ENCODE peak calls at places on chromosomes 5 and 9, in seven cellular contexts. One of them, this sample, is unnamed.

GRCh38 chr5:170752257-170753215 is 31.0 kb upstream of the GABRP start:
- DNase-seq in activated CD4-positive, alpha-beta T cell treated with anti-CD3 and anti-CD28 coated beads for 36 hours: no peak
- DNase-seq in left cardiac atrium: no peak
- DNase-seq in GM04503: no peak
- DNase-seq in GM12865: no peak
- DNase-seq in activated CD8-positive, alpha-beta memory T cell treated with anti-CD3 and anti-CD28 coated beads, Interleukin-2, amount 10 ng/mL, durations not matched to agents 7 days and 5 days: no peak
- DNase-seq in activated gamma-delta T cell treated with anti-CD3 and anti-CD28 coated beads, Interleukin-2, amount 50 U/mL, for 16 hours: no peak
- DNase-seq in this sample: no peak

GRCh38 chr9:70933318-70933717 is 188.1 kb downstream of the TRPM3 start:
- DNase-seq in activated CD4-positive, alpha-beta T cell treated with anti-CD3 and anti-CD28 coated beads for 36 hours: no peak
- DNase-seq in left cardiac atrium: no peak
- DNase-seq in GM04503: peak; percentile 68
- DNase-seq in GM12865: no peak
- DNase-seq in activated CD8-positive, alpha-beta memory T cell treated with anti-CD3 and anti-CD28 coated beads, Interleukin-2, amount 10 ng/mL, durations not matched to agents 7 days and 5 days: no peak
- DNase-seq in activated gamma-delta T cell treated with anti-CD3 and anti-CD28 coated beads, Interleukin-2, amount 50 U/mL, for 16 hours: no peak
- DNase-seq in this sample: no peak

GRCh38 chr5:13601152-13601551 is 343.3 kb downstream of the DNAH5 start:
- DNase-seq in activated CD4-positive, alpha-beta T cell treated with anti-CD3 and anti-CD28 coated beads for 36 hours: no peak
- DNase-seq in left cardiac atrium: no peak
- DNase-seq in GM04503: peak; percentile 27
- DNase-seq in GM12865: no peak
- DNase-seq in activated CD8-positive, alpha-beta memory T cell treated with anti-CD3 and anti-CD28 coated beads, Interleukin-2, amount 10 ng/mL, durations not matched to agents 7 days and 5 days: no peak
- DNase-seq in activated gamma-delta T cell treated with anti-CD3 and anti-CD28 coated beads, Interleukin-2, amount 50 U/mL, for 16 hours: no peak
- DNase-seq in this sample: no peak

GRCh38 chr5:58466939-58467338 is 7.1 kb upstream of the PLK2 start:
- DNase-seq in activated CD4-positive, alpha-beta T cell treated with anti-CD3 and anti-CD28 coated beads for 36 hours: peak; percentile 57
- DNase-seq in left cardiac atrium: no peak
- DNase-seq in GM04503: no peak
- DNase-seq in GM12865: peak; percentile 60
- DNase-seq in activated CD8-positive, alpha-beta memory T cell treated with anti-CD3 and anti-CD28 coated beads, Interleukin-2, amount 10 ng/mL, durations not matched to agents 7 days and 5 days: peak; percentile 60
- DNase-seq in activated gamma-delta T cell treated with anti-CD3 and anti-CD28 coated beads, Interleukin-2, amount 50 U/mL, for 16 hours: no peak
- DNase-seq in this sample: no peak

GRCh38 chr9:23577611-23578010 is 248.4 kb downstream of the ELAVL2 start:
- DNase-seq in activated CD4-positive, alpha-beta T cell treated with anti-CD3 and anti-CD28 coated beads for 36 hours: no peak
- DNase-seq in left cardiac atrium: no peak
- DNase-seq in GM04503: no peak
- DNase-seq in GM12865: no peak
- DNase-seq in activated CD8-positive, alpha-beta memory T cell treated with anti-CD3 and anti-CD28 coated beads, Interleukin-2, amount 10 ng/mL, durations not matched to agents 7 days and 5 days: no peak
- DNase-seq in activated gamma-delta T cell treated with anti-CD3 and anti-CD28 coated beads, Interleukin-2, amount 50 U/mL, for 16 hours: no peak
- DNase-seq in this sample: no peak

GRCh38 chr5:96396878-96397277 is 36.2 kb downstream of the PCSK1 start:
- DNase-seq in activated CD4-positive, alpha-beta T cell treated with anti-CD3 and anti-CD28 coated beads for 36 hours: no peak
- DNase-seq in left cardiac atrium: no peak
- DNase-seq in GM04503: no peak
- DNase-seq in GM12865: no peak
- DNase-seq in activated CD8-positive, alpha-beta memory T cell treated with anti-CD3 and anti-CD28 coated beads, Interleukin-2, amount 10 ng/mL, durations not matched to agents 7 days and 5 days: no peak
- DNase-seq in activated gamma-delta T cell treated with anti-CD3 and anti-CD28 coated beads, Interleukin-2, amount 50 U/mL, for 16 hours: no peak
- DNase-seq in this sample: no peak

GRCh38 chr9:91567642-91568274 is 144.1 kb upstream of the NFIL3 start:
- DNase-seq in activated CD4-positive, alpha-beta T cell treated with anti-CD3 and anti-CD28 coated beads for 36 hours: no peak
- DNase-seq in left cardiac atrium: no peak
- DNase-seq in GM04503: no peak
- DNase-seq in GM12865: no peak
- DNase-seq in activated CD8-positive, alpha-beta memory T cell treated with anti-CD3 and anti-CD28 coated beads, Interleukin-2, amount 10 ng/mL, durations not matched to agents 7 days and 5 days: no peak
- DNase-seq in activated gamma-delta T cell treated with anti-CD3 and anti-CD28 coated beads, Interleukin-2, amount 50 U/mL, for 16 hours: no peak
- DNase-seq in this sample: no peak

GRCh38 chr5:114361724-114362196 is at the start of gene KCNN2:
- DNase-seq in activated CD4-positive, alpha-beta T cell treated with anti-CD3 and anti-CD28 coated beads for 36 hours: peak; percentile 49
- DNase-seq in left cardiac atrium: peak; percentile 81
- DNase-seq in GM04503: no peak
- DNase-seq in GM12865: peak; percentile 52
- DNase-seq in activated CD8-positive, alpha-beta memory T cell treated with anti-CD3 and anti-CD28 coated beads, Interleukin-2, amount 10 ng/mL, durations not matched to agents 7 days and 5 days: no peak
- DNase-seq in activated gamma-delta T cell treated with anti-CD3 and anti-CD28 coated beads, Interleukin-2, amount 50 U/mL, for 16 hours: no peak
- DNase-seq in this sample: no peak

GRCh38 chr5:6490693-6491092 is 42.0 kb downstream of the UBE2QL1 start:
- DNase-seq in activated CD4-positive, alpha-beta T cell treated with anti-CD3 and anti-CD28 coated beads for 36 hours: no peak
- DNase-seq in left cardiac atrium: no peak
- DNase-seq in GM04503: no peak
- DNase-seq in GM12865: no peak
- DNase-seq in activated CD8-positive, alpha-beta memory T cell treated with anti-CD3 and anti-CD28 coated beads, Interleukin-2, amount 10 ng/mL, durations not matched to agents 7 days and 5 days: no peak
- DNase-seq in activated gamma-delta T cell treated with anti-CD3 and anti-CD28 coated beads, Interleukin-2, amount 50 U/mL, for 16 hours: no peak
- DNase-seq in this sample: no peak

GRCh38 chr5:53323943-53324642 is 156.3 kb upstream of the FST start:
- DNase-seq in activated CD4-positive, alpha-beta T cell treated with anti-CD3 and anti-CD28 coated beads for 36 hours: peak; percentile 6
- DNase-seq in left cardiac atrium: no peak
- DNase-seq in GM04503: no peak
- DNase-seq in GM12865: peak; percentile 5
- DNase-seq in activated CD8-positive, alpha-beta memory T cell treated with anti-CD3 and anti-CD28 coated beads, Interleukin-2, amount 10 ng/mL, durations not matched to agents 7 days and 5 days: no peak
- DNase-seq in activated gamma-delta T cell treated with anti-CD3 and anti-CD28 coated beads, Interleukin-2, amount 50 U/mL, for 16 hours: no peak
- DNase-seq in this sample: no peak

GRCh38 chr5:1655496-1656270 is 131.9 kb upstream of the LPCAT1 start:
- DNase-seq in activated CD4-positive, alpha-beta T cell treated with anti-CD3 and anti-CD28 coated beads for 36 hours: no peak
- DNase-seq in left cardiac atrium: no peak
- DNase-seq in GM04503: no peak
- DNase-seq in GM12865: no peak
- DNase-seq in activated CD8-positive, alpha-beta memory T cell treated with anti-CD3 and anti-CD28 coated beads, Interleukin-2, amount 10 ng/mL, durations not matched to agents 7 days and 5 days: peak; percentile 22
- DNase-seq in activated gamma-delta T cell treated with anti-CD3 and anti-CD28 coated beads, Interleukin-2, amount 50 U/mL, for 16 hours: no peak
- DNase-seq in this sample: no peak

GRCh38 chr5:72244862-72245371 is 75.1 kb downstream of the MRPS27 start:
- DNase-seq in activated CD4-positive, alpha-beta T cell treated with anti-CD3 and anti-CD28 coated beads for 36 hours: peak; percentile 13
- DNase-seq in left cardiac atrium: no peak
- DNase-seq in GM04503: no peak
- DNase-seq in GM12865: peak; percentile 61
- DNase-seq in activated CD8-positive, alpha-beta memory T cell treated with anti-CD3 and anti-CD28 coated beads, Interleukin-2, amount 10 ng/mL, durations not matched to agents 7 days and 5 days: no peak
- DNase-seq in activated gamma-delta T cell treated with anti-CD3 and anti-CD28 coated beads, Interleukin-2, amount 50 U/mL, for 16 hours: no peak
- DNase-seq in this sample: no peak

GRCh38 chr9:71269859-71270258 is 148.4 kb upstream of the TRPM3 start:
- DNase-seq in activated CD4-positive, alpha-beta T cell treated with anti-CD3 and anti-CD28 coated beads for 36 hours: no peak
- DNase-seq in left cardiac atrium: no peak
- DNase-seq in GM04503: no peak
- DNase-seq in GM12865: no peak
- DNase-seq in activated CD8-positive, alpha-beta memory T cell treated with anti-CD3 and anti-CD28 coated beads, Interleukin-2, amount 10 ng/mL, durations not matched to agents 7 days and 5 days: no peak
- DNase-seq in activated gamma-delta T cell treated with anti-CD3 and anti-CD28 coated beads, Interleukin-2, amount 50 U/mL, for 16 hours: no peak
- DNase-seq in this sample: no peak

GRCh38 chr5:128572546-128573339 is 34.7 kb upstream of the FBN2 start:
- DNase-seq in activated CD4-positive, alpha-beta T cell treated with anti-CD3 and anti-CD28 coated beads for 36 hours: no peak
- DNase-seq in left cardiac atrium: no peak
- DNase-seq in GM04503: no peak
- DNase-seq in GM12865: no peak
- DNase-seq in activated CD8-positive, alpha-beta memory T cell treated with anti-CD3 and anti-CD28 coated beads, Interleukin-2, amount 10 ng/mL, durations not matched to agents 7 days and 5 days: no peak
- DNase-seq in activated gamma-delta T cell treated with anti-CD3 and anti-CD28 coated beads, Interleukin-2, amount 50 U/mL, for 16 hours: no peak
- DNase-seq in this sample: no peak

GRCh38 chr5:127969651-127970050 is 113.9 kb upstream of the SLC12A2 start:
- DNase-seq in activated CD4-positive, alpha-beta T cell treated with anti-CD3 and anti-CD28 coated beads for 36 hours: no peak
- DNase-seq in left cardiac atrium: no peak
- DNase-seq in GM04503: no peak
- DNase-seq in GM12865: no peak
- DNase-seq in activated CD8-positive, alpha-beta memory T cell treated with anti-CD3 and anti-CD28 coated beads, Interleukin-2, amount 10 ng/mL, durations not matched to agents 7 days and 5 days: no peak
- DNase-seq in activated gamma-delta T cell treated with anti-CD3 and anti-CD28 coated beads, Interleukin-2, amount 50 U/mL, for 16 hours: no peak
- DNase-seq in this sample: no peak

GRCh38 chr9:93645921-93646639 is 69.7 kb downstream of the PHF2 start:
- DNase-seq in activated CD4-positive, alpha-beta T cell treated with anti-CD3 and anti-CD28 coated beads for 36 hours: no peak
- DNase-seq in left cardiac atrium: no peak
- DNase-seq in GM04503: no peak
- DNase-seq in GM12865: no peak
- DNase-seq in activated CD8-positive, alpha-beta memory T cell treated with anti-CD3 and anti-CD28 coated beads, Interleukin-2, amount 10 ng/mL, durations not matched to agents 7 days and 5 days: peak; percentile 38
- DNase-seq in activated gamma-delta T cell treated with anti-CD3 and anti-CD28 coated beads, Interleukin-2, amount 50 U/mL, for 16 hours: no peak
- DNase-seq in this sample: no peak

GRCh38 chr5:139091439-139092156 is 106.6 kb downstream of the SIL1 start:
- DNase-seq in activated CD4-positive, alpha-beta T cell treated with anti-CD3 and anti-CD28 coated beads for 36 hours: no peak
- DNase-seq in left cardiac atrium: no peak
- DNase-seq in GM04503: no peak
- DNase-seq in GM12865: peak; percentile 22
- DNase-seq in activated CD8-positive, alpha-beta memory T cell treated with anti-CD3 and anti-CD28 coated beads, Interleukin-2, amount 10 ng/mL, durations not matched to agents 7 days and 5 days: no peak
- DNase-seq in activated gamma-delta T cell treated with anti-CD3 and anti-CD28 coated beads, Interleukin-2, amount 50 U/mL, for 16 hours: no peak
- DNase-seq in this sample: no peak

GRCh38 chr5:31407921-31408714 is 123.8 kb downstream of the DROSHA start:
- DNase-seq in activated CD4-positive, alpha-beta T cell treated with anti-CD3 and anti-CD28 coated beads for 36 hours: no peak
- DNase-seq in left cardiac atrium: no peak
- DNase-seq in GM04503: no peak
- DNase-seq in GM12865: no peak
- DNase-seq in activated CD8-positive, alpha-beta memory T cell treated with anti-CD3 and anti-CD28 coated beads, Interleukin-2, amount 10 ng/mL, durations not matched to agents 7 days and 5 days: no peak
- DNase-seq in activated gamma-delta T cell treated with anti-CD3 and anti-CD28 coated beads, Interleukin-2, amount 50 U/mL, for 16 hours: no peak
- DNase-seq in this sample: no peak

GRCh38 chr9:16645970-16646369 is 224.5 kb downstream of the BNC2 start:
- DNase-seq in activated CD4-positive, alpha-beta T cell treated with anti-CD3 and anti-CD28 coated beads for 36 hours: no peak
- DNase-seq in left cardiac atrium: no peak
- DNase-seq in GM04503: peak; percentile 19
- DNase-seq in GM12865: no peak
- DNase-seq in activated CD8-positive, alpha-beta memory T cell treated with anti-CD3 and anti-CD28 coated beads, Interleukin-2, amount 10 ng/mL, durations not matched to agents 7 days and 5 days: no peak
- DNase-seq in activated gamma-delta T cell treated with anti-CD3 and anti-CD28 coated beads, Interleukin-2, amount 50 U/mL, for 16 hours: no peak
- DNase-seq in this sample: no peak

GRCh38 chr5:141883184-141883947 is 5.2 kb upstream of the PCDH1 start:
- DNase-seq in activated CD4-positive, alpha-beta T cell treated with anti-CD3 and anti-CD28 coated beads for 36 hours: peak; percentile 58
- DNase-seq in left cardiac atrium: peak; percentile 62
- DNase-seq in GM04503: no peak
- DNase-seq in GM12865: peak; percentile 17
- DNase-seq in activated CD8-positive, alpha-beta memory T cell treated with anti-CD3 and anti-CD28 coated beads, Interleukin-2, amount 10 ng/mL, durations not matched to agents 7 days and 5 days: peak; percentile 52
- DNase-seq in activated gamma-delta T cell treated with anti-CD3 and anti-CD28 coated beads, Interleukin-2, amount 50 U/mL, for 16 hours: no peak
- DNase-seq in this sample: no peak

GRCh38 chr9:104882574-104882973 is 45.4 kb downstream of the ABCA1 start:
- DNase-seq in activated CD4-positive, alpha-beta T cell treated with anti-CD3 and anti-CD28 coated beads for 36 hours: no peak
- DNase-seq in left cardiac atrium: no peak
- DNase-seq in GM04503: no peak
- DNase-seq in GM12865: no peak
- DNase-seq in activated CD8-positive, alpha-beta memory T cell treated with anti-CD3 and anti-CD28 coated beads, Interleukin-2, amount 10 ng/mL, durations not matched to agents 7 days and 5 days: no peak
- DNase-seq in activated gamma-delta T cell treated with anti-CD3 and anti-CD28 coated beads, Interleukin-2, amount 50 U/mL, for 16 hours: no peak
- DNase-seq in this sample: no peak

GRCh38 chr5:68490401-68490800 is 274.8 kb downstream of the PIK3R1 start:
- DNase-seq in activated CD4-positive, alpha-beta T cell treated with anti-CD3 and anti-CD28 coated beads for 36 hours: no peak
- DNase-seq in left cardiac atrium: no peak
- DNase-seq in GM04503: no peak
- DNase-seq in GM12865: no peak
- DNase-seq in activated CD8-positive, alpha-beta memory T cell treated with anti-CD3 and anti-CD28 coated beads, Interleukin-2, amount 10 ng/mL, durations not matched to agents 7 days and 5 days: no peak
- DNase-seq in activated gamma-delta T cell treated with anti-CD3 and anti-CD28 coated beads, Interleukin-2, amount 50 U/mL, for 16 hours: no peak
- DNase-seq in this sample: no peak

GRCh38 chr9:33082538-33083326 is 6.3 kb upstream of the SMU1 start:
- DNase-seq in activated CD4-positive, alpha-beta T cell treated with anti-CD3 and anti-CD28 coated beads for 36 hours: peak; percentile 46
- DNase-seq in left cardiac atrium: no peak
- DNase-seq in GM04503: no peak
- DNase-seq in GM12865: peak; percentile 36
- DNase-seq in activated CD8-positive, alpha-beta memory T cell treated with anti-CD3 and anti-CD28 coated beads, Interleukin-2, amount 10 ng/mL, durations not matched to agents 7 days and 5 days: no peak
- DNase-seq in activated gamma-delta T cell treated with anti-CD3 and anti-CD28 coated beads, Interleukin-2, amount 50 U/mL, for 16 hours: no peak
- DNase-seq in this sample: no peak

GRCh38 chr9:18451409-18451808 is 22.5 kb upstream of the ADAMTSL1 start:
- DNase-seq in activated CD4-positive, alpha-beta T cell treated with anti-CD3 and anti-CD28 coated beads for 36 hours: no peak
- DNase-seq in left cardiac atrium: no peak
- DNase-seq in GM04503: peak; percentile 52
- DNase-seq in GM12865: no peak
- DNase-seq in activated CD8-positive, alpha-beta memory T cell treated with anti-CD3 and anti-CD28 coated beads, Interleukin-2, amount 10 ng/mL, durations not matched to agents 7 days and 5 days: no peak
- DNase-seq in activated gamma-delta T cell treated with anti-CD3 and anti-CD28 coated beads, Interleukin-2, amount 50 U/mL, for 16 hours: no peak
- DNase-seq in this sample: no peak

GRCh38 chr5:133259199-133259997 is 207.6 kb downstream of the HSPA4 start:
- DNase-seq in activated CD4-positive, alpha-beta T cell treated with anti-CD3 and anti-CD28 coated beads for 36 hours: peak; percentile 36
- DNase-seq in left cardiac atrium: no peak
- DNase-seq in GM04503: no peak
- DNase-seq in GM12865: no peak
- DNase-seq in activated CD8-positive, alpha-beta memory T cell treated with anti-CD3 and anti-CD28 coated beads, Interleukin-2, amount 10 ng/mL, durations not matched to agents 7 days and 5 days: no peak
- DNase-seq in activated gamma-delta T cell treated with anti-CD3 and anti-CD28 coated beads, Interleukin-2, amount 50 U/mL, for 16 hours: no peak
- DNase-seq in this sample: no peak

GRCh38 chr9:9790216-9790872 is 822.5 kb downstream of the PTPRD start:
- DNase-seq in activated CD4-positive, alpha-beta T cell treated with anti-CD3 and anti-CD28 coated beads for 36 hours: peak; percentile 31
- DNase-seq in left cardiac atrium: no peak
- DNase-seq in GM04503: no peak
- DNase-seq in GM12865: peak; percentile 58
- DNase-seq in activated CD8-positive, alpha-beta memory T cell treated with anti-CD3 and anti-CD28 coated beads, Interleukin-2, amount 10 ng/mL, durations not matched to agents 7 days and 5 days: no peak
- DNase-seq in activated gamma-delta T cell treated with anti-CD3 and anti-CD28 coated beads, Interleukin-2, amount 50 U/mL, for 16 hours: no peak
- DNase-seq in this sample: peak; percentile 85